ENCODE peak calls at places on chromosomes 13 and 19, in ten cellular contexts. W is suprapubic skin, V is psoas muscle, T is stomach, X is PC-3, U is body of pancreas, R is OCI-LY7, K is colonic mucosa, B is HCT116, Q is astrocyte. G is an unnamed sample.
A peak's percentile ranks its signal among the peaks of the same experiment; 100 is the strongest.

GRCh38 chr13:112451512-112452379 is 75.6 kb downstream of the SPACA7 start:
- DNase-seq in X (no peak), V (no peak), U (no peak), B (no peak), T (peak; percentile 20), Q (no peak), R (no peak), W (peak; percentile 65), K (peak; percentile 12), G (no peak)

GRCh38 chr13:34748078-34748477 is 194.0 kb upstream of the NBEA start:
- DNase-seq in K (peak; percentile 30), R (no peak), V (no peak), U (peak; percentile 25), Q (peak; percentile 92), T (no peak), B (no peak), X (no peak), W (no peak), G (no peak)

GRCh38 chr19:4352701-4353121 is 9.3 kb downstream of the MPND start:
- DNase-seq in B (no peak), K (no peak), Q (peak; percentile 30), W (no peak), X (peak; percentile 57), T (no peak), V (no peak), R (peak; percentile 65), U (no peak), G (peak; percentile 75)

GRCh38 chr13:80040219-80040976 is 300.5 kb downstream of the SPRY2 start:
- DNase-seq in U (no peak), B (peak; percentile 68), W (no peak), R (no peak), K (peak; percentile 24), Q (peak; percentile 100), T (no peak), V (no peak), X (peak; percentile 95), G (no peak)

GRCh38 chr13:106799731-106800335 is 231.9 kb upstream of the ARGLU1 start:
- DNase-seq in V (no peak), K (no peak), Q (no peak), X (no peak), B (no peak), T (no peak), U (no peak), R (no peak), W (no peak), G (no peak)

GRCh38 chr19:43638214-43638990 is 1.2 kb downstream of the CADM4 start:
- DNase-seq in V (no peak), R (no peak), T (no peak), B (no peak), U (no peak), W (no peak), K (no peak), X (no peak), Q (no peak), G (no peak)

GRCh38 chr19:14871619-14872230 is 14.2 kb downstream of the OR7A17 start:
- DNase-seq in W (no peak), V (no peak), K (no peak), R (peak; percentile 39), B (peak; percentile 22), X (peak; percentile 68), T (no peak), U (no peak), Q (no peak), G (no peak)

GRCh38 chr19:10111405-10111811 is at the start of gene P2RY11:
- DNase-seq in W (no peak), V (no peak), B (no peak), X (no peak), U (no peak), T (no peak), R (no peak), K (no peak), Q (no peak), G (no peak)

GRCh38 chr13:29561918-29562317 is 33.6 kb downstream of the SLC7A1 start:
- DNase-seq in R (no peak), K (no peak), V (no peak), X (no peak), W (no peak), B (no peak), Q (no peak), T (no peak), U (no peak), G (no peak)

GRCh38 chr13:49443689-49444516 is at the start of the genes CAB39L and SETDB2:
- DNase-seq in V (peak; percentile 99), W (peak; percentile 100), T (peak; percentile 99), K (peak; percentile 99), X (peak; percentile 96), U (peak; percentile 99), Q (peak; percentile 98), R (peak; percentile 100), B (peak; percentile 97), G (peak; percentile 100)

GRCh38 chr19:56543776-56544175 is 5.0 kb downstream of the ZFP28 start:
- DNase-seq in T (no peak), K (no peak), Q (no peak), X (no peak), R (no peak), U (no peak), V (no peak), B (no peak), W (no peak), G (no peak)

GRCh38 chr19:56547535-56547934 is 8.8 kb downstream of the ZFP28 start:
- DNase-seq in T (no peak), X (no peak), B (no peak), W (no peak), V (no peak), R (no peak), K (no peak), Q (no peak), U (no peak), G (no peak)
- TF ChIP-seq CTCF in T (no peak), X (no peak), B (no peak), W (no peak), V (no peak), R (no peak), K (no peak), Q (no peak), U (no peak), G (no peak)

DNA sequence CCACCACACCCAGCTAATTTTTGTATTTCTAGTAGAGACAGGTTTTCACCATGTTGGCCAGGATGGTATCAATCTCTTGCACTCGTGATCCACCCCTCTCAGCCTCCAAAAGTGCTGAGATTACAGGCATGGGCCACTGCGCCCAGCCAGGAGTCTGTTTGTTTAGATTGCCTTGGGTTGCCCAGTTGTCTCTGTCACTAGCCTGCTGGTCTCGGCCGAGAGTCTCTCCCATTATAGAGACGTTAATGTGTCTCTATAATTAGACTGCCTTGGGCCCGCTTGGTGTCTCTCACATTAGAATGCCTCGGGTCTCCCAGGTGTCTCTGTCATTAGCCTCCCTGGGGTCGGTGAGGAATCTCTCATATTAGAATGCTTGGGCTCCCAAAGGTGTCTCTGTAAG is 1533.6 kb downstream of the UQCRFS1 start:
- DNase-seq in U (no peak), X (no peak), T (no peak), V (no peak), Q (no peak), K (no peak), R (no peak), B (no peak), W (peak; percentile 53), G (no peak)
- H3K9me3 ChIP-seq in U (no peaks in the 10 kb centered on the region), X (no peaks in the 10 kb centered on the region), T (no peaks in the 10 kb centered on the region), V (no peaks in the 10 kb centered on the region), Q (no peaks in the 10 kb centered on the region), K (no peaks in the 10 kb centered on the region), R (peaks cover 9% of the 10 kb centered on the region), B (peaks cover 17% of the 10 kb centered on the region), W (peaks cover 12% of the 10 kb centered on the region), G (peaks cover 3% of the 10 kb centered on the region)

DNA sequence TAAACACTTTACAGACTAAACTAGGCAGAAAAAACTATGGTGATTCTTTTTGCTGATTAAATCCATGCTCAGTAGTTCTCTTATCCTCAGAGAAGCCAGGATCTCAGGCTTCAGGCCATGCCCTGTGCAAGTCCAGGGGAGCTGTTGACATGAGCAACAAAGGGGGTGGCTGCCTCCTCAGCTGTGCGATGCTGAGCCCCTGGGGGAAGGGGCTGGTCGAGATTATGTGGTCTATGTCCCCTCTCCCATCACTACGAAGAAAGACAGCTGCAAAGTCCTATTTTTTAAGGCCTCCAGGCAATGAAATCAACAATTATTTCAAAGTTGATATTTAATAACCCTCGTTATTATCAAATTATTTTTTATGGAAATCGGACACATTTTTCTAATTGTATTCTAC is 37.0 kb downstream of the IRS2 start:
- DNase-seq in X (no peak), W (no peak), B (no peak), Q (no peak), K (no peak), V (no peak), T (no peak), R (no peak), U (no peak), G (no peak)
- H3K4me3 ChIP-seq in X (no peak overlapping the region), W (no peak overlapping the region), B (no peak overlapping the region), Q (no peak overlapping the region), K (no peak overlapping the region), V (no peak overlapping the region), T (no peak overlapping the region), R (no peak overlapping the region), U (no peak overlapping the region), G (no peak overlapping the region)

DNA sequence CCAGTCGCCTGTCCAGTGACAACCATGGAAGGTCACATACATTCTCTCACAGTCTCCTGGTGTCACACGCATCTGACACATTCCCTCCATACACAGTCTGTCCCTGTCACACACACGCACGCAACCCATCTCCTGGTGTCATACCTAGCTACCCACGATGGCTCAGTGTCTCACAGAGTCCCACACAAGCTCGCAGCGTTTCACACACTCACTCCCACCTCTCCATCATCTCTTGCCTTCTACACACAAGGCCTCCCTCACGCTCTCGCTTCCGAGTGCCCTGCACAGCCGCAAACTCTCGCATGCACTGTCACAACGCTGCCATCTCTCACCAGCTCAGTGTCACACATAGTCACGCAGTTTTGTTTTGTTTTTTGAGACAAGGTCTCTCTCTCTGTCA is 1.2 kb upstream of the GNG8 start:
- DNase-seq in U (no peak), B (no peak), V (no peak), R (no peak), W (no peak), K (no peak), X (no peak), Q (no peak), T (no peak), G (no peak)
- TF ChIP-seq CTCF in U (no peak), B (no peak), V (no peak), R (no peak), W (no peak), K (no peak), X (no peak), Q (no peak), T (no peak), G (no peak)

G was measured in kidney.